ENCODE peak calls at places on chromosomes 5 and 9, in nine cellular contexts. B, A, D, C, F, H, N, Z and R are unnamed samples.

GRCh38 chr9:75185585-75186170 is 97.4 kb downstream of the OSTF1 start:
- DNase-seq in B (no peak), A (peak; percentile 42), D (no peak), C (peak; percentile 26), F (peak; percentile 84), H (peak; percentile 75), N (no peak), Z (peak; percentile 51), R (no peak)

GRCh38 chr9:38639577-38639940 is 19.2 kb upstream of the ANKRD18A start:
- DNase-seq in B (no peak), A (no peak), D (no peak), C (no peak), F (no peak), H (no peak), N (no peak), Z (no peak), R (no peak)

GRCh38 chr5:154132718-154133307 is 57.7 kb upstream of the GALNT10 start:
- DNase-seq in B (no peak), A (no peak), D (no peak), C (no peak), F (no peak), H (no peak), N (no peak), Z (no peak), R (no peak)

GRCh38 chr9:8732367-8733075 is 932.9 kb upstream of the DMAC1 start:
- DNase-seq in B (no peak), A (no peak), D (no peak), C (peak; percentile 9), F (no peak), H (peak; percentile 18), N (no peak), Z (no peak), R (no peak)

GRCh38 chr9:36897476-36897875 is 136.6 kb downstream of the PAX5 start:
- DNase-seq in B (no peak), A (no peak), D (no peak), C (no peak), F (peak; percentile 51), H (no peak), N (no peak), Z (no peak), R (no peak)

GRCh38 chr5:8729437-8729836 is 816.4 kb downstream of the SEMA5A start:
- DNase-seq in B (no peak), A (no peak), D (no peak), C (no peak), F (no peak), H (no peak), N (no peak), Z (no peak), R (no peak)

GRCh38 chr5:135228236-135228635 is 170.8 kb downstream of the MACROH2A1 start:
- DNase-seq in B (no peak), A (no peak), D (no peak), C (no peak), F (no peak), H (no peak), N (no peak), Z (no peak), R (no peak)

GRCh38 chr9:125472926-125473701 is 211.5 kb downstream of the GAPVD1 start:
- DNase-seq in B (no peak), A (no peak), D (no peak), C (peak; percentile 18), F (peak; percentile 76), H (peak; percentile 57), N (no peak), Z (peak; percentile 51), R (no peak)

GRCh38 chr5:134969166-134969565 is 1.5 kb downstream of the CATSPER3 start:
- DNase-seq in B (no peak), A (no peak), D (no peak), C (no peak), F (no peak), H (no peak), N (no peak), Z (no peak), R (no peak)

GRCh38 chr9:108569624-108570023 is 286.2 kb downstream of the ACTL7B start:
- DNase-seq in B (peak; percentile 24), A (no peak), D (no peak), C (peak; percentile 94), F (no peak), H (peak; percentile 45), N (no peak), Z (no peak), R (peak; percentile 77)

DNA sequence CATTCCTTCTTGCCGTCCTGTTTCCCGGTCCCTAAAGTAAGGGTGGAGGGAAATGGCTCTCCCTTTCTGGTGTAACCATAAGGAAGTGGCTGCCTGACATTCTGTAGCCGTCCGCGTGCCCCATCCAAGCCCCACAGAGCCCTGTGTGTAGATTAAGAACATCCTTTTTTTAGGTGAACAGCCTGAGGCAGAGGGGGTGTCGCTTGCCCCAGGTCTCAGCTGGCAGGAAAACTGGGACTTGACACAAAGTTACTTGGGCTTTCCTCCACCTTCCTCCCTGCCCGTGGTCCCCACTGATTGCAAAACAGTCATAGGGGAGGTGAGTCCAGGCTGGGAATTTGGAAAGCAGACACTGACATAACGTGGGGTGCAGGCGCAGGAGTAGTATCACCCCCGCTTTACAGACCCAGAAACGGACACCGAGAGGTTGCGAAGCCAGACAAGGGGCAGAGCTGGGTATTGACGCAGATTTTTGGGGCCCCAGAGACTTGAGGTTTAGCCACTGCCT is 22.8 kb downstream of the C9orf50 start:
- DNase-seq in B (no peak), A (no peak), D (no peak), C (no peak), F (no peak), H (no peak), N (no peak), Z (no peak), R (no peak)
- H3K4me3 ChIP-seq in B (no peak overlapping the region), A (no peak overlapping the region), D (no peak overlapping the region), C (peak overlapping the region; percentile 50), F (peak overlapping the region; percentile 75), H (no peak overlapping the region), N (peak overlapping the region; percentile 56), Z (peak overlapping the region; percentile 56), R (no peak overlapping the region)

DNA sequence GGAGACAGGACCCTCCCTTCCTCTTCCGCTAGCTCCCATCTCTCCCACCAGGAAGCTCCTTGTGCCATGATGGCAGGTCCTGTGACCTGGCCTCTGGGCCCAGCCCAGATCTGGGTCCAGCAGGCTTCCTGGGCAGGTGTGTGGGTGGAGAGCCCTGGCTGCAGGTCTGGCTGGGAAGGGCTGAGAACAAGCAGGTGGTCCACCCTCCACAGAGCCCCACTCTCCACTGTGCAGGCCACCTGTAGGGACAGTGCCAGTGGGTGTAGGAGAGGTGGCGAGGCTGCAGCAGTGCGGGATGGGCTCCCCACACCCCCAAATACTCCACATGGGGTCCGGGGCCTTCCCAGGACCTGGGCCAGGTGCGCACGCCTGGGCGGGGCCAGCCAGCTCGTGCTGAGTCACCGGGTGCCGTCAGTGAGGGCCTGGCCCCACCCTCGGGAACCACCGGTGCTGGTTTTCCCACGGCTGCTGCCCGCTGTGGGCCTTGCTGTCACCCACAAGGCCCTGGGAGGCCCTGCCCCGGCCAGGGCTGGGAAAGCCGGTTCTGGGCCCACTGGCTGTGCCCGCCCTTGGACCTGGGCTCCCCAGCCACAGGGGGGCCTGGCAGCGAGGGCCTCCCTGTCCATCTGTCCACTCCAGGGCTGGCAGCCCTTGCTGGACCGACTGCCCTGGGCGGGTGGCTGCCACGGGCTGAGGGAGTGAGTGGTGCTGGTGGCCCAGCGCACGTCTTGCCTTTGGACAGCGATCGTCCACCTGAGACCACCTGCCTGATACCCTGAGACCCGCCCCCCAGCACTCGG is 9.3 kb upstream of the NRARP start:
- DNase-seq in B (no peak), A (no peak), D (peak; percentile 66), C (peak; percentile 92), F (peak; percentile 76), H (no peak), N (no peak), Z (peak; percentile 1), R (no peak)
- H3K4me3 ChIP-seq in B (no peak overlapping the region), A (no peak overlapping the region), D (no peak overlapping the region), C (no peak overlapping the region), F (no peak overlapping the region), H (no peak overlapping the region), N (no peak overlapping the region), Z (no peak overlapping the region), R (no peak overlapping the region)

GRCh38 chr9:35636135-35636876 is 14.4 kb downstream of the SIT1 start:
- DNase-seq in B (no peak), A (no peak), D (no peak), C (no peak), F (no peak), H (no peak), N (no peak), Z (no peak), R (no peak)

GRCh38 chr9:35635730-35636129 is 15.0 kb downstream of the SIT1 start:
- DNase-seq in B (no peak), A (no peak), D (no peak), C (no peak), F (no peak), H (no peak), N (no peak), Z (no peak), R (no peak)
- H3K4me3 ChIP-seq in B (no peak overlapping the region), A (no peak overlapping the region), D (no peak overlapping the region), C (no peak overlapping the region), F (no peak overlapping the region), H (no peak overlapping the region), N (no peak overlapping the region), Z (no peak overlapping the region), R (no peak overlapping the region)

GRCh38 chr5:106849266-106849665 is 821.5 kb downstream of the EFNA5 start:
- DNase-seq in B (no peak), A (no peak), D (no peak), C (no peak), F (no peak), H (no peak), N (no peak), Z (no peak), R (no peak)

GRCh38 chr5:106843812-106844416 is 826.8 kb downstream of the EFNA5 start:
- DNase-seq in B (no peak), A (no peak), D (no peak), C (peak; percentile 48), F (peak; percentile 45), H (peak; percentile 65), N (no peak), Z (peak; percentile 14), R (no peak)
- H3K4me3 ChIP-seq in B (no peak overlapping the region), A (no peak overlapping the region), D (no peak overlapping the region), C (no peak overlapping the region), F (no peak overlapping the region), H (no peak overlapping the region), N (no peak overlapping the region), Z (no peak overlapping the region), R (no peak overlapping the region)